ENCODE peak calls at places on chromosome 11, in ten cellular contexts. I is cerebellar cortex; W is stimulated activated CD8-positive, alpha-beta memory T cell treated with anti-CD3 and anti-CD28 coated beads, Interleukin-4, amount 100 ng/mL, for 4 hours; F is CD4-positive, alpha-beta T cell; T is WTC11; H is stimulated activated effector memory CD8-positive, alpha-beta T cell treated with anti-CD3 and anti-CD28 coated beads, Interleukin-12 subunit alpha, Interleukin-12 subunit beta, amount 100 ng/mL, for 72 hours; V is EL; D is Kasumi-1; U is NCI-H1436 treated with DMSO at 0.1 percent for 48 hours; M is foreskin fibroblast. Y is an unnamed sample.

GRCh38 chr11:117859713-117860112 is 16.7 kb downstream of the FXYD6 start:
- DNase-seq in T (no peak), V (no peak), I (no peak), W (no peak), H (no peak), M (no peak), D (no peak), F (no peak), U (no peak), Y (no peak)

GRCh38 chr11:131689049-131689925 is 318.9 kb downstream of the NTM start:
- DNase-seq in I (no peak), F (no peak), U (no peak), M (no peak), D (no peak), V (no peak), T (no peak), H (no peak), W (no peak), Y (no peak)

GRCh38 chr11:26578998-26579635 is 7.1 kb upstream of the MUC15 start:
- DNase-seq in D (no peak), T (no peak), V (no peak), M (peak; percentile 77), I (no peak), H (no peak), F (no peak), W (no peak), U (no peak), Y (no peak)

GRCh38 chr11:71477637-71478011 is 24.6 kb downstream of the NADSYN1 start:
- DNase-seq in V (no peak), I (no peak), M (no peak), H (no peak), D (no peak), T (peak; percentile 52), F (no peak), U (no peak), W (no peak), Y (no peak)

GRCh38 chr11:2582436-2582931 is 117.3 kb downstream of the KCNQ1OT1 start:
- DNase-seq in H (no peak), W (no peak), T (peak; percentile 8), I (no peak), V (no peak), F (no peak), M (no peak), D (no peak), U (no peak), Y (no peak)

GRCh38 chr11:68380786-68381622 is 68.6 kb downstream of the LRP5 start:
- DNase-seq in W (no peak), V (no peak), H (no peak), T (no peak), F (no peak), D (no peak), I (no peak), M (no peak), U (no peak), Y (no peak)

GRCh38 chr11:55571828-55572227 is at the start of gene OR4C16:
- DNase-seq in F (no peak), W (no peak), T (no peak), M (no peak), D (no peak), U (no peak), I (no peak), H (no peak), V (no peak), Y (no peak)

GRCh38 chr11:43907028-43907966 is 26.7 kb downstream of the ALKBH3 start:
- DNase-seq in W (no peak), M (no peak), I (peak; percentile 63), U (no peak), H (no peak), V (no peak), T (no peak), D (no peak), F (no peak), Y (no peak)

GRCh38 chr11:70205766-70206165 is 2.7 kb downstream of the FADD start:
- DNase-seq in T (no peak), W (no peak), H (no peak), D (no peak), M (no peak), U (no peak), I (no peak), V (no peak), F (no peak), Y (no peak)

GRCh38 chr11:107606122-107606521 is 15.2 kb downstream of the ELMOD1 start:
- DNase-seq in D (no peak), U (no peak), F (no peak), W (no peak), I (no peak), H (no peak), V (peak; percentile 8), M (no peak), T (peak; percentile 30), Y (no peak)

GRCh38 chr11:14270690-14271542 is 88.1 kb downstream of the RRAS2 start:
- DNase-seq in D (peak; percentile 98), F (no peak), M (no peak), H (no peak), U (no peak), T (no peak), V (no peak), W (no peak), I (no peak), Y (no peak)

GRCh38 chr11:68542617-68543016 is 82.1 kb downstream of the PPP6R3 start:
- DNase-seq in F (no peak), H (no peak), T (no peak), V (peak; percentile 90), W (no peak), U (no peak), M (peak; percentile 79), D (no peak), I (no peak), Y (peak; percentile 58)

GRCh38 chr11:134276396-134277175 is 407 bp downstream of the GLB1L3 start:
- DNase-seq in U (no peak), H (no peak), M (no peak), W (no peak), D (no peak), F (no peak), I (peak; percentile 23), T (peak; percentile 68), V (no peak), Y (no peak)

GRCh38 chr11:18075444-18075843 is 29.4 kb upstream of the TPH1 start:
- DNase-seq in W (no peak), H (no peak), I (no peak), F (no peak), T (no peak), U (no peak), V (no peak), M (no peak), D (no peak), Y (no peak)

GRCh38 chr11:46969379-46969778 is 32.8 kb downstream of the CSTPP1 start:
- DNase-seq in M (no peak), W (no peak), V (no peak), F (no peak), U (no peak), D (no peak), H (no peak), I (no peak), T (no peak), Y (no peak)

GRCh38 chr11:11155962-11156815 is 196.9 kb downstream of the CSNK2A3 start:
- DNase-seq in D (no peak), V (peak; percentile 7), M (no peak), T (peak; percentile 86), F (peak; percentile 56), H (peak; percentile 66), I (peak; percentile 14), W (no peak), U (no peak), Y (no peak)